ENCODE peak calls at places on chromosomes 12 and 14, in seven cellular contexts. K is IMR-90, Y is mesendoderm, J is neuronal stem cell, N is H1, V is trophoblast cell, E is mesenchymal stem cell. F is an unnamed sample.

GRCh38 chr12:106115450-106115849 is 23.3 kb downstream of the NUAK1 start:
- DNase-seq in K (no peak), Y (no peak), J (no peak), N (no peak), V (no peak), E (peak), F (no peak)

GRCh38 chr14:49659526-49660455 is 24.7 kb upstream of the DNAAF2 start:
- DNase-seq in K (no peak), Y (no peak), J (no peak), N (no peak), V (no peak), E (no peak), F (no peak)

GRCh38 chr12:54032627-54033100 is at the start of gene HOXC5:
- DNase-seq in K (peak), Y (peak), J (peak), N (peak), V (peak), E (peak), F (peak)

GRCh38 chr12:77965790-77966189 is 135.1 kb downstream of the NAV3 start:
- DNase-seq in K (peak), Y (no peak), J (no peak), N (no peak), V (no peak), E (no peak), F (no peak)

GRCh38 chr14:89408907-89409675 is 7.9 kb downstream of the FOXN3 start:
- DNase-seq in K (no peak), Y (no peak), J (no peak), N (no peak), V (no peak), E (no peak), F (no peak)

GRCh38 chr12:113973109-113973904 is 7.2 kb upstream of the RBM19 start:
- DNase-seq in K (no peak), Y (no peak), J (no peak), N (no peak), V (no peak), E (no peak), F (no peak)

GRCh38 chr12:54368709-54369596 is 4.7 kb upstream of the GPR84 start:
- DNase-seq in K (peak), Y (peak), J (peak), N (no peak), V (peak), E (peak), F (peak)

GRCh38 chr12:32596031-32596430 is 83.1 kb upstream of the DNM1L start:
- DNase-seq in K (no peak), Y (no peak), J (no peak), N (no peak), V (no peak), E (no peak), F (no peak)

GRCh38 chr12:62372134-62372533 is 94.5 kb upstream of the MON2 start:
- DNase-seq in K (no peak), Y (no peak), J (no peak), N (no peak), V (peak), E (no peak), F (no peak)

GRCh38 chr12:100345020-100345767 is 11.7 kb upstream of the SLC17A8 start:
- DNase-seq in K (no peak), Y (no peak), J (no peak), N (no peak), V (no peak), E (no peak), F (no peak)

GRCh38 chr12:90682398-90682797 is 272.6 kb downstream of the CCER1 start:
- DNase-seq in K (peak), Y (no peak), J (no peak), N (no peak), V (no peak), E (no peak), F (no peak)
- H3K23ac ChIP-seq in K (no peak), Y (no peak), J (no peak), N (no peak), V (no peak), E (no peak), F (no peak)

DNA sequence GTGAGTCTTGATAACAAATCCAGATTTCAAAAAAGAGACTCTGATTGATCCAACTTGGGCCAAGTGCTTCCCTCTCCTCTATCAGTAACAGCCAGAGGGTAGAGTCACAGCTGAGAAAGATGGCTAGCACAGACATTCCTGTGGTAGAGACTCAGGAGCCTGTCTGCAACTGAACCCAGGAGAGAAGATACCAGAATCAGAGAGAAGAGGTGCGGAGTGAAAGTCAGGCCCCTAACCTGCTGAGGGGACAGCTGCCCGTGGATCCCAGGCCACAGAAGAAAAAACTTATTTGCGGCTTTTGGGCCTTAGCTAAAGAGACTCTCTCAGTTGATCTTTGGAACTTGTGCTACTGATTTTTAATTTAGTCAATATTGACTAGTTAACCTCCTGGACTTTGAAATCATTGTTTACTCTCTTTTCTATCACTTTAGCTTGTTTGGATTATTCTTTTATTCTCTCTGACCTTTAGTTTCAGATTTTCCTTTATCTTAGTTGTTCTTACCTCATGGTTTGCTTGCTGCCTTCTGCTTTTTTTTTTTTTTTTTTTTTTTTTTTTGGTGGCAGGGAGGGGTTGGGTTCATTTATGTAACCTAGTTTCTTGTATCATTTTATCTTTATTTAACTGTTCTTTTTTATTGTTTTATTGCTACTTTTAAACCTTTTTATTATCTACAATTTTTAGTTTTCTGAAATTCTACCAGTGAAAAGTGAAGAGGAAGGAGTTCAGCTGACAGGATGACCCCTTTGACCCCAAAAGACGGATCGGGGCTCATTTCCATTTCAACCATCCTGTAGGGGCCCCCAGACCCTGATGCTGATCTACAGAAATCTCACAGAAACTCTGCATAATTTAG is 154.9 kb upstream of the KRR1 start:
- DNase-seq in K (peak), Y (peak), J (no peak), N (no peak), V (no peak), E (peak), F (no peak)
- H3K18ac ChIP-seq in K (peak), Y (peak), J (no peak), N (no peak), V (no peak), E (no peak), F (no peak)

GRCh38 chr14:68397827-68398226 is 395.0 kb downstream of the ZFP36L1 start:
- DNase-seq in K (peak), Y (peak), J (no peak), N (no peak), V (no peak), E (peak), F (no peak)

GRCh38 chr14:68401320-68401719 is 391.5 kb downstream of the ZFP36L1 start:
- DNase-seq in K (peak), Y (peak), J (no peak), N (no peak), V (peak), E (no peak), F (no peak)

GRCh38 chr14:68401855-68402254 is 391.0 kb downstream of the ZFP36L1 start:
- DNase-seq in K (no peak), Y (no peak), J (no peak), N (no peak), V (no peak), E (peak), F (no peak)

GRCh38 chr14:68397371-68397779 is 395.5 kb downstream of the ZFP36L1 start:
- DNase-seq in K (no peak), Y (peak), J (no peak), N (no peak), V (no peak), E (no peak), F (no peak)

GRCh38 chr14:68399971-68400370 is 392.9 kb downstream of the ZFP36L1 start:
- DNase-seq in K (no peak), Y (no peak), J (no peak), N (no peak), V (no peak), E (no peak), F (no peak)
- H3K27ac ChIP-seq in K (no peak), Y (no peak), J (no peak), N (no peak), V (peak), E (no peak), F (no peak)

DNA sequence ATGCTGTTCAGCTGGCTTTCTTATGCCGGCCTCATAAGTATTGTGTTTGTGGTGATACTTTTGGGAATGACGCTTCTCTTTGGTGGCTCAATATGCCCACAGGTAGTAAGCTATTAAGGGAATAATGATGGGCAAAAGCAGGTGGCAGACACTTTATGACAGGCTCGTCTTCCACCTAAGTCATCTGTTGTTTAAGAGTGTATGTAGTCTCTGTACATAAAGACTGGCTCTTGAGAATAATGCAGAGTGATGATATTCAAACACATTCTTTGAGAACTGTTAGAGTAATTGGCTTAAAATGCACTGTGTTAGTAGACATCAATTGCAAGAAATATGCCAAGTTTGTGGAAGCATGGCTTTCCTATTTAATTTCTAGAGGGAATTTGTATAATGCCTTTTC is 694.8 kb upstream of the MIS18BP1 start:
- DNase-seq in K (no peak), Y (no peak), J (no peak), N (no peak), V (no peak), E (no peak), F (no peak)
- H3K23ac ChIP-seq in K (no peak), Y (no peak), J (no peak), N (no peak), V (no peak), E (no peak), F (no peak)

DNA sequence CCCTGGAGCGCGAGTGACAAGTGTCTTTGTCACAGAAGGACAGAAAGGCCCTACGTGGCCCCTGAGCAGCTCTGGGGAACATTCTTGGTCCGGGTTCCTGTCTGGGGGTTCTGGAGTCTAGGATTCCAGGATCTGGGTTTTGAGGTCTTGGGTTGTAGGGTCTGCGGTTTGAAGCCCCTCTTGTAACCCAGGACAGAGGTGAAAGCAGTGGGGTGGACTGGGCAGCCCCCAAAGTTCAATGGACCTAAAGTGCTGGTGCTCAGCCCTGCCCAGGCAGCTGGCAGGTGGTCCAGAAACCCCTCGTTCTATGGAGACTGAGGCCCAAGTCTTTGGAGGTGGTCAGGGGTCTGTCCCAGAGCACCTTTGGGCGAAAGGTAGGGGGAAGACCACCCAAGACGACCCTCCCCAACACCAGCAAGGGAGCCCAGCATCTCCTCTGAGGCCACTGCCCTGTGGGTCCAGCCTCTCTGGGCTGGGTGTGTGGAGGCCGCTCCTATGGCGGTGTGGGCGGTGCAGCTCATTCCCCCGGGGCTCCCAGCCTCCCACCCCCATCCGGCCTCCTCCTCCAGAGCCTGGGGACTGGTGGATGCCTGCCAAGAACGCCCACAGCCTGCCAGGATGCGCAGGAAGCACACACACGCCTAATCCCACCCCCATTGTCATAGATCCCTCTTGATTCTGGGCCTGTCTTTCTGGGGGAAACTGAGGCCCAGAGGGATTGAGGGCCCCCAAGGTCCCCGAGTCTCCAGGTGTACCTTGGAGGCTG is 30.2 kb upstream of the ANKRD9 start:
- DNase-seq in K (peak), Y (no peak), J (no peak), N (no peak), V (peak), E (no peak), F (no peak)
- H3K18ac ChIP-seq in K (no peak), Y (no peak), J (peak), N (peak), V (no peak), E (no peak), F (peak)

GRCh38 chr12:121061831-121062230 is 22.8 kb upstream of the OASL start:
- DNase-seq in K (peak), Y (no peak), J (no peak), N (no peak), V (no peak), E (peak), F (no peak)
- H3K27ac ChIP-seq in K (no peak), Y (no peak), J (no peak), N (no peak), V (no peak), E (no peak), F (no peak)

GRCh38 chr14:90574640-90575131 is 177.9 kb downstream of the CALM1 start:
- DNase-seq in K (no peak), Y (no peak), J (no peak), N (no peak), V (no peak), E (no peak), F (no peak)

GRCh38 chr14:90576981-90577660 is 180.3 kb downstream of the CALM1 start:
- DNase-seq in K (no peak), Y (no peak), J (no peak), N (no peak), V (no peak), E (no peak), F (no peak)

GRCh38 chr14:90575781-90576180 is 179.0 kb downstream of the CALM1 start:
- DNase-seq in K (no peak), Y (no peak), J (no peak), N (no peak), V (no peak), E (no peak), F (no peak)

GRCh38 chr14:90576581-90576980 is 179.8 kb downstream of the CALM1 start:
- DNase-seq in K (peak), Y (no peak), J (no peak), N (no peak), V (no peak), E (no peak), F (no peak)

GRCh38 chr14:90575336-90575735 is 178.5 kb downstream of the CALM1 start:
- DNase-seq in K (no peak), Y (no peak), J (no peak), N (no peak), V (no peak), E (no peak), F (no peak)
- H3K23ac ChIP-seq in K (no peak), Y (no peak), J (no peak), N (no peak), V (no peak), E (no peak), F (no peak)

DNA sequence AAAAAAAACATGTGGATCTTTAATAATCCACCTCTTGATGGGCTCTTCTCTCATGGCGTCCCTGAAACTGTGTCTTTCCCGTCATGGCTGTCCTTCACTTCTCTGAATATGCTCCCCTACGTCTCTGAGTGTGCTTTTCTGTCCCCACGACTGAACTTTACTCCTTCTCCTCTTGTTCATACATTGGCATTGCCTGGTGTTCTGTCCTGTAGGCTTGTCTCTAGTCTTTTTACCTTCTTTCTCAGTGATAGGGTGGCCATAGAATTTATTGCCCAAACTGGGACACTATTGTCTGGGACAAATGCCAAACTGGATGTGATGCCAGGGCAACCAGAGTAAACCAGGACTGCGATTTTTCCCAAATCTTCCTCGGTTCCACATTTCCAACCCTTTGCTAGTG is 202.1 kb downstream of the ATP23 start:
- DNase-seq in K (no peak), Y (no peak), J (no peak), N (no peak), V (no peak), E (no peak), F (no peak)
- H3K18ac ChIP-seq in K (no peak), Y (no peak), J (no peak), N (no peak), V (no peak), E (no peak), F (no peak)